ENCODE peak calls at places on chromosome 10, in four cellular contexts. G, X, J and V are unnamed samples.

GRCh38 chr10:75401569-75402485 is at the start of gene ZNF503:
- DNase-seq in G (peak), X (peak), J (peak), V (peak)

GRCh38 chr10:61164458-61165160 is 220.6 kb upstream of the RHOBTB1 start:
- DNase-seq in G (peak), X (no peak), J (no peak), V (no peak)

GRCh38 chr10:33217854-33218253 is 116.6 kb downstream of the NRP1 start:
- DNase-seq in G (no peak), X (no peak), J (no peak), V (no peak)

GRCh38 chr10:103580011-103580410 is 86.5 kb downstream of the NEURL1 start:
- DNase-seq in G (no peak), X (peak), J (no peak), V (no peak)

GRCh38 chr10:86481761-86482160 is 39.8 kb downstream of the WAPL start:
- DNase-seq in G (no peak), X (no peak), J (no peak), V (no peak)

GRCh38 chr10:21523557-21524008 is 1.9 kb downstream of the SKIDA1 start:
- DNase-seq in G (peak), X (no peak), J (peak), V (no peak)

GRCh38 chr10:76523215-76523614 is 1091.8 kb downstream of the LRMDA start:
- DNase-seq in G (no peak), X (no peak), J (no peak), V (no peak)

GRCh38 chr10:78339251-78339650 is 305.6 kb downstream of the RPS24 start:
- DNase-seq in G (no peak), X (no peak), J (no peak), V (no peak)

GRCh38 chr10:79102056-79102874 is 33.5 kb downstream of the ZMIZ1 start:
- DNase-seq in G (no peak), X (no peak), J (peak), V (no peak)

GRCh38 chr10:116706281-116706680 is 36.1 kb downstream of the HSPA12A start:
- DNase-seq in G (no peak), X (no peak), J (no peak), V (no peak)

GRCh38 chr10:24723386-24723787 is 300 bp downstream of the ARHGAP21 start:
- DNase-seq in G (no peak), X (no peak), J (no peak), V (no peak)

GRCh38 chr10:102644066-102644645 is at the start of gene TRIM8:
- DNase-seq in G (peak), X (peak), J (peak), V (no peak)

GRCh38 chr10:31866118-31866670 is 62.4 kb downstream of the ARHGAP12 start:
- DNase-seq in G (no peak), X (no peak), J (no peak), V (no peak)

GRCh38 chr10:122461367-122461728 is at the start of gene HTRA1:
- DNase-seq in G (no peak), X (peak), J (no peak), V (no peak)

GRCh38 chr10:74118794-74119193 is 31.8 kb downstream of the AP3M1 start:
- DNase-seq in G (no peak), X (no peak), J (no peak), V (no peak)

GRCh38 chr10:100620087-100620835 is 84.5 kb downstream of the HIF1AN start:
- DNase-seq in G (no peak), X (no peak), J (no peak), V (no peak)

GRCh38 chr10:56728349-56728748 is 367.3 kb upstream of the ZWINT start:
- DNase-seq in G (no peak), X (no peak), J (no peak), V (no peak)

GRCh38 chr10:112804036-112804435 is 146.0 kb upstream of the TCF7L2 start:
- DNase-seq in G (peak), X (no peak), J (no peak), V (no peak)
- TF ChIP-seq ETV6 in G (no peak), X (no peak), J (no peak), V (no peak)

DNA sequence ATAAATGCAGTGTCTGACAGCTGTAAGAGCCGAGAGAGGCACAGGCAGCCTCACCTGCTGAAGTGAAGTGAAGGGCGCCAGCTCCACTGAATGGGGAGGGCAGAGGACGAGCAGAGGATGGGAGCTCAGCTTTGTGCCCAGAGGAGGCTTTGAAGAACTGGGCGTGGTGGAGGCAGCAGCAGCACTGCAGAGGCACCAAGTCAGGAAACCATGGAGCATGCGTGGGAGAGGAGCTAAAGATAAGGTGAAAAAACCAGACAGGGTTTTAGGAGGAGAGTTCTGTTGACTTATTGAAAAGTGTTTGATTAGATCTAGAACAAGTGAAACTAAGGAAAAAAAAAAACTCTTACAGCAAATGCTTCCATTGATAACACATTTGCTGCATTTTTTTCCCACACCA is 216.4 kb downstream of the CXCL12 start:
- DNase-seq in G (no peak), X (no peak), J (peak), V (no peak)
- TF ChIP-seq ETV6 in G (no peak), X (no peak), J (no peak), V (no peak)

DNA sequence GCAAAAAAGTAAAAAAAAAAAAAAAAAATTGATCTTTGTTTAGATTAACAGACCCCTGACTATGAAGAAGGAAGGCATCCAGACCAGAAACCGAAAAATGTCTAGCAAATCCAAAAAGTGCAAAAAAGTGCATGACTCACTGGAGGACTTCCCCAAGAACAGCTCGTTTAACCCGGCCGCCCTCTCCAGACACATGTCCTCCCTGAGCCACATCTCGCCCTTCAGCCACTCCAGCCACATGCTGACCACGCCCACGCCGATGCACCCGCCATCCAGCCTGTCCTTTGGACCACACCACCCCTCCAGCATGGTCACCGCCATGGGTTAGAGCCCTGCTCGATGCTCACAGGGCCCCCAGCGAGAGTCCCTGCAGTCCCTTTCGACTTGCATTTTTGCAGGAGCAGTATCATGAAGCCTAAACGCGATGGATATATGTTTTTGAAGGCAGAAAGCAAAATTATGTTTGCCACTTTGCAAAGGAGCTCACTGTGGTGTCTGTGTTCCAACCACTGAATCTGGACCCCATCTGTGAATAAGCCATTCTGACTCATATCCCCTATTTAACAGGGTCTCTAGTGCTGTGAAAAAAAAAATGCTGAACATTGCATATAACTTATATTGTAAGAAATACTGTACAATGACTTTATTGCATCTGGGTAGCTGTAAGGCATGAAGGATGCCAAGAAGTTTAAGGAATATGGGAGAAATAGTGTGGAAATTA is 19.4 kb downstream of the GATA3 start:
- DNase-seq in G (no peak), X (no peak), J (peak), V (no peak)
- TF ChIP-seq ETV6 in G (no peak), X (no peak), J (no peak), V (no peak)

GRCh38 chr10:34800624-34801023 is 14.5 kb downstream of the PARD3 start:
- DNase-seq in G (no peak), X (no peak), J (no peak), V (no peak)

GRCh38 chr10:34802692-34803091 is 12.4 kb downstream of the PARD3 start:
- DNase-seq in G (no peak), X (no peak), J (no peak), V (no peak)

GRCh38 chr10:34804306-34804705 is 10.8 kb downstream of the PARD3 start:
- DNase-seq in G (no peak), X (no peak), J (no peak), V (no peak)

GRCh38 chr10:34798654-34799053 is 16.4 kb downstream of the PARD3 start:
- DNase-seq in G (no peak), X (no peak), J (no peak), V (no peak)

DNA sequence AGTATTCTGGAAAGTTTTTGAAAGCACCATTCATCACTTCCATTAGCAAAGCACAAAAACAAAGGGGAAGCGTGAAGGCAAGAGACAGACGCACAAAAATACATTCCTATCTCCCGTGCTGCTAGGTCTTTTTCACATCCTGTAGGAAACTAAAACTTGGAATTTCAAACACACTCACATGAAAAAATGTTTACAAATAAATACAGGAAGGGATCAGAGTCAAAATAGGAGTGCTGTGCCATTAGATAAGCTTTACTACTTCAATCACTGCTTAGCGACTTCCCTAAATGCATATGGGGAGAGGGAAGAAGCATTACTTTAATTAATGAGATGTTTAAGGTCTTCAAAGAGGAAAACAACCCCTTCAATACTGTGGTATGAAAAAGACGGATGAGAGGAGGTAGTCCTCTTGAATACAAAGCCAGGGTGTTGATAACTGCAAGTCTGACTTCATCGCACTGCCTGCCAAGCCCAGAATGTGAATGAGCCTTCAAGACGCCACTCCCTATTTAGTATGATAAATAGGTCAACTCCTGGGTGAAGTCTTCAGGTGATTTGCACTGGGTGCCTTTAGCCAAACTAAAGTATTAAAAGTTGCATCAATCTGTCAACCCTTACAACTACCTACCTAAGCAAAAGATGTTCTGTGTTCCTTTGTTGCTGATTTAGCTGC is 13.9 kb downstream of the PARD3 start:
- DNase-seq in G (no peak), X (no peak), J (no peak), V (no peak)
- TF ChIP-seq ETV6 in G (no peak), X (no peak), J (no peak), V (no peak)

GRCh38 chr10:127195571-127196226 is 692 bp downstream of the INSYN2A start:
- DNase-seq in G (no peak), X (peak), J (no peak), V (no peak)
- TF ChIP-seq ETV6 in G (no peak), X (no peak), J (no peak), V (no peak)

GRCh38 chr10:112637901-112638300 is 190.9 kb downstream of the VTI1A start:
- DNase-seq in G (no peak), X (no peak), J (no peak), V (no peak)

GRCh38 chr10:112639291-112639690 is 192.3 kb downstream of the VTI1A start:
- DNase-seq in G (no peak), X (no peak), J (no peak), V (no peak)

DNA sequence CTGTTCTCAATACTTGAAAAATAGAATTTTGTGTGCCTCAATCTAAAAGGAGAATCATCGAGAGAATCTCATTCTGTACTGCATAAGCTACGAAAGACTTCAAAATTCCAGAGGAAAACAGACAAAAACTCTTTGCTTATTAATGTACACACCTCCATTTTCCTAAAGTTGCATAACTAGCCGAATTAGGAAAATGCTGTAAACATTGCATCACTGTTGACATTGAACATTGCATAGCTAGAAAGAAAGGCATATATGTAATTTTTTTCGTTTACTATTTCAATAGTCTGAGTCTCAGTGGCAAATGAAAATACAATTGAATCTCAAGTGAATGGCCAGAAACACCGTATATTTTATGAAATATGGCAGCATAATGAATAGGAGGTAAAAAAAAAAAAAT is 196.6 kb downstream of the VTI1A start:
- DNase-seq in G (peak), X (no peak), J (no peak), V (no peak)
- TF ChIP-seq ETV6 in G (no peak), X (no peak), J (no peak), V (no peak)

GRCh38 chr10:131231965-131232541 is 79.5 kb downstream of the TCERG1L start:
- DNase-seq in G (no peak), X (no peak), J (no peak), V (no peak)
- TF ChIP-seq ETV6 in G (no peak), X (no peak), J (no peak), V (no peak)

GRCh38 chr10:13885238-13885990 is 298.6 kb downstream of the PRPF18 start:
- DNase-seq in G (no peak), X (no peak), J (no peak), V (no peak)
- TF ChIP-seq ETV6 in G (no peak), X (no peak), J (no peak), V (no peak)